ENCODE peak calls at places on chromosome 21, in eight cellular contexts. J is ELR; K is NCI-H526; O is mucosa of gallbladder; N is HT1080; G is epithelial cell of esophagus; I is stimulated activated CD8-positive, alpha-beta memory T cell treated with anti-CD3 and anti-CD28 coated beads, Interleukin-15, amount 100 ng/mL, for 24 hours; U is T-helper 2 cell. H is an unnamed sample.

GRCh38 chr21:35644523-35644922 is 415.8 kb downstream of the SETD4 start:
- DNase-seq in J (no peak), K (no peak), O (no peak), N (no peak), G (no peak), I (no peak), U (no peak), H (no peak)

GRCh38 chr21:15754640-15755039 is 24.9 kb downstream of the USP25 start:
- DNase-seq in J (peak; percentile 73), K (no peak), O (no peak), N (peak; percentile 32), G (peak; percentile 77), I (no peak), U (no peak), H (peak; percentile 98)

GRCh38 chr21:44572959-44573583 is 458 bp upstream of the KRTAP10-4 start:
- DNase-seq in J (peak; percentile 4), K (no peak), O (no peak), N (peak; percentile 35), G (no peak), I (no peak), U (no peak), H (no peak)

GRCh38 chr21:42839271-42840231 is 39.8 kb downstream of the WDR4 start:
- DNase-seq in J (no peak), K (no peak), O (no peak), N (no peak), G (no peak), I (no peak), U (no peak), H (no peak)

GRCh38 chr21:23725576-23725975 is 1881.7 kb downstream of the MRPL39 start:
- DNase-seq in J (peak; percentile 15), K (no peak), O (no peak), N (peak; percentile 3), G (no peak), I (no peak), U (no peak), H (no peak)

GRCh38 chr21:46008893-46009635 is 27.5 kb downstream of the COL6A1 start:
- DNase-seq in J (no peak), K (no peak), O (peak; percentile 9), N (no peak), G (no peak), I (no peak), U (no peak), H (no peak)

GRCh38 chr21:42321845-42322244 is 6.6 kb upstream of the TFF3 start:
- DNase-seq in J (no peak), K (no peak), O (no peak), N (no peak), G (no peak), I (no peak), U (no peak), H (no peak)

GRCh38 chr21:46052703-46053651 is 44.9 kb upstream of the COL6A2 start:
- DNase-seq in J (peak; percentile 92), K (no peak), O (no peak), N (peak; percentile 23), G (peak; percentile 20), I (no peak), U (no peak), H (peak; percentile 68)

GRCh38 chr21:34994646-34995631 is 54.2 kb downstream of the RUNX1 start:
- DNase-seq in J (no peak), K (no peak), O (no peak), N (no peak), G (no peak), I (no peak), U (no peak), H (peak; percentile 22)

GRCh38 chr21:34715518-34715917 is 46.7 kb downstream of the CLIC6 start:
- DNase-seq in J (no peak), K (peak; percentile 55), O (no peak), N (no peak), G (no peak), I (no peak), U (no peak), H (no peak)

GRCh38 chr21:20968391-20968790 is 29.8 kb upstream of the NCAM2 start:
- DNase-seq in J (peak; percentile 38), K (no peak), O (no peak), N (no peak), G (no peak), I (no peak), U (no peak), H (no peak)

GRCh38 chr21:38325216-38325615 is 68.4 kb downstream of the KCNJ15 start:
- DNase-seq in J (no peak), K (no peak), O (no peak), N (no peak), G (no peak), I (no peak), U (no peak), H (no peak)

GRCh38 chr21:31710586-31710985 is 21.3 kb downstream of the SCAF4 start:
- DNase-seq in J (peak; percentile 45), K (no peak), O (no peak), N (no peak), G (no peak), I (no peak), U (no peak), H (no peak)

GRCh38 chr21:42830456-42831455 is 48.6 kb downstream of the WDR4 start:
- DNase-seq in J (no peak), K (no peak), O (no peak), N (no peak), G (no peak), I (no peak), U (no peak), H (no peak)

GRCh38 chr21:35563885-35564451 is 496.4 kb downstream of the SETD4 start:
- DNase-seq in J (peak; percentile 66), K (no peak), O (peak; percentile 34), N (no peak), G (no peak), I (no peak), U (no peak), H (no peak)

GRCh38 chr21:42583992-42584641 is 69.3 kb upstream of the PDE9A start:
- DNase-seq in J (no peak), K (no peak), O (no peak), N (no peak), G (no peak), I (no peak), U (no peak), H (no peak)

GRCh38 chr21:37202221-37202805 is 64.8 kb downstream of the VPS26C start:
- DNase-seq in J (no peak), K (no peak), O (no peak), N (no peak), G (no peak), I (no peak), U (no peak), H (no peak)

GRCh38 chr21:25589905-25590304 is 17.4 kb downstream of the MRPL39 start:
- DNase-seq in J (no peak), K (no peak), O (no peak), N (no peak), G (no peak), I (no peak), U (no peak), H (no peak)

GRCh38 chr21:42513985-42514882 is 582 bp downstream of the SLC37A1 start:
- DNase-seq in J (peak; percentile 14), K (peak; percentile 55), O (no peak), N (no peak), G (peak; percentile 43), I (no peak), U (no peak), H (no peak)

GRCh38 chr21:45996311-45997204 is 15.0 kb downstream of the COL6A1 start:
- DNase-seq in J (no peak), K (no peak), O (no peak), N (no peak), G (no peak), I (no peak), U (peak; percentile 9), H (no peak)

GRCh38 chr21:16569679-16570078 is 839.9 kb downstream of the USP25 start:
- DNase-seq in J (peak; percentile 42), K (no peak), O (no peak), N (no peak), G (no peak), I (no peak), U (no peak), H (no peak)

GRCh38 chr21:34298797-34299539 is 64.8 kb upstream of the KCNE2 start:
- DNase-seq in J (no peak), K (no peak), O (no peak), N (no peak), G (no peak), I (no peak), U (no peak), H (no peak)

GRCh38 chr21:42080788-42081083 is 9.6 kb downstream of the UMODL1 start:
- DNase-seq in J (peak; percentile 59), K (peak; percentile 26), O (no peak), N (no peak), G (peak; percentile 85), I (no peak), U (no peak), H (peak; percentile 37)

GRCh38 chr21:27578741-27579265 is 611.9 kb upstream of the ADAMTS5 start:
- DNase-seq in J (no peak), K (no peak), O (no peak), N (no peak), G (no peak), I (no peak), U (no peak), H (no peak)

GRCh38 chr21:35850542-35851103 is 209.7 kb downstream of the SETD4 start:
- DNase-seq in J (no peak), K (no peak), O (no peak), N (no peak), G (no peak), I (no peak), U (no peak), H (no peak)

H was measured in renal cortical epithelial cell.